ENCODE peak calls at places on chromosomes 6 and 20, in eight cellular contexts. X is NCI-H1694 treated with DMSO at 0.1 percent for 48 hours; S is neural progenitor cell; A is fibroblast of mammary gland; R is GM23248; L is stimulated activated CD4-positive, alpha-beta T cell treated with anti-CD3 and anti-CD28 coated beads, TNF-alpha, amount 100 ng/mL, for 24 hours; Z is activated T-helper 1 cell treated with Interleukin-2 at 50 U/mL for 16 hours; N is germinal center. E is an unnamed sample.

GRCh38 chr20:9912858-9913434 is 74.1 kb upstream of the PAK5 start:
- DNase-seq in R (peak; percentile 48), Z (no peak), A (peak; percentile 51), X (peak; percentile 37), S (peak; percentile 62), L (no peak), N (peak; percentile 27), E (peak; percentile 59)

GRCh38 chr20:10774357-10774943 is 100.7 kb upstream of the JAG1 start:
- DNase-seq in S (no peak), X (no peak), L (no peak), A (no peak), N (no peak), Z (no peak), R (no peak), E (no peak)

GRCh38 chr6:159108438-159108985 is 60.7 kb upstream of the FNDC1 start:
- DNase-seq in Z (no peak), X (no peak), R (no peak), N (no peak), A (no peak), L (no peak), S (no peak), E (no peak)

GRCh38 chr20:35171753-35172433 is at the start of gene PROCR:
- DNase-seq in L (no peak), X (no peak), A (peak; percentile 95), S (peak; percentile 60), N (no peak), Z (no peak), R (peak; percentile 94), E (peak; percentile 88)

GRCh38 chr6:34462561-34462971 is 3.3 kb upstream of the PACSIN1 start:
- DNase-seq in A (peak; percentile 12), R (peak; percentile 34), S (peak; percentile 78), N (no peak), L (no peak), X (no peak), Z (no peak), E (peak; percentile 61)

GRCh38 chr20:44750081-44750805 is 4.6 kb downstream of the KCNK15 start:
- DNase-seq in A (no peak), X (no peak), S (peak; percentile 35), Z (no peak), N (no peak), R (no peak), L (no peak), E (no peak)

GRCh38 chr6:123439371-123439770 is 197.4 kb downstream of the TRDN start:
- DNase-seq in N (no peak), X (no peak), L (no peak), S (no peak), A (no peak), Z (no peak), R (no peak), E (no peak)

GRCh38 chr6:156061958-156062661 is 606.5 kb upstream of the NOX3 start:
- DNase-seq in N (no peak), A (no peak), L (no peak), X (no peak), Z (no peak), S (no peak), R (no peak), E (no peak)